ENCODE peak calls at places on chromosomes 4 and X, in four cellular contexts. F is heart left ventricle, W is Peyer's patch, X is thyroid gland. Q is an unnamed sample.

GRCh38 chr4:94605241-94605640 is 152.5 kb upstream of the BMPR1B start:
- DNase-seq in F (no peak), W (no peak), X (no peak), Q (no peak)

GRCh38 chr4:145347684-145348083 is 134.0 kb upstream of the SMAD1 start:
- DNase-seq in X (peak), W (no peak), F (no peak), Q (no peak)

GRCh38 chr4:28490669-28491068 is 1630.0 kb downstream of the STIM2 start:
- DNase-seq in F (no peak), W (no peak), X (no peak), Q (no peak)

GRCh38 chr4:182177166-182177565 is 66.0 kb upstream of the TENM3 start:
- DNase-seq in X (peak), F (no peak), W (no peak), Q (no peak)

GRCh38 chr4:52588771-52589591 is 70.1 kb downstream of the USP46 start:
- DNase-seq in X (no peak), F (no peak), W (no peak), Q (peak)

GRCh38 chr4:41896648-41897047 is 38.6 kb upstream of the TMEM33 start:
- DNase-seq in F (no peak), W (no peak), X (no peak), Q (no peak)

GRCh38 chr4:27366424-27366823 is 505.8 kb downstream of the STIM2 start:
- DNase-seq in W (no peak), F (no peak), X (no peak), Q (no peak)

GRCh38 chrX:65643786-65644111 is 23.7 kb upstream of the MSN start:
- DNase-seq in X (no peak), F (no peak), W (no peak), Q (no peak)

GRCh38 chr4:24574256-24574655 is 10.1 kb downstream of the DHX15 start:
- DNase-seq in W (no peak), F (no peak), X (no peak), Q (no peak)

GRCh38 chr4:3673716-3674478 is 92.3 kb upstream of the ADRA2C start:
- DNase-seq in F (no peak), W (no peak), X (no peak), Q (peak)

GRCh38 chr4:13783800-13784411 is 156.4 kb upstream of the BOD1L1 start:
- DNase-seq in W (no peak), F (no peak), X (no peak), Q (no peak)

GRCh38 chrX:66504481-66504880 is 134.4 kb downstream of the EDA2R start:
- DNase-seq in W (no peak), F (no peak), X (no peak), Q (no peak)

GRCh38 chrX:10932842-10933440 is 178.2 kb upstream of the HCCS start:
- DNase-seq in F (no peak), X (no peak), W (no peak), Q (no peak)

GRCh38 chr4:6157926-6158325 is 42.4 kb downstream of the JAKMIP1 start:
- DNase-seq in F (no peak), W (no peak), X (no peak), Q (no peak)

GRCh38 chrX:22247169-22247568 is 25.5 kb upstream of the CBLL2 start:
- DNase-seq in F (no peak), W (no peak), X (no peak), Q (no peak)

GRCh38 chrX:107676559-107677378 is 48.5 kb downstream of the PRPS1 start:
- DNase-seq in W (peak), X (peak), F (peak), Q (peak)
- TF ChIP-seq POLR2A in W (peak), X (peak), F (no peak), Q (peak)

GRCh38 chr4:156968479-156968984 is 3.1 kb downstream of the PDGFC start:
- DNase-seq in X (peak), F (peak), W (peak), Q (peak)
- H3K4me3 ChIP-seq in X (no peak), F (no peak), W (no peak), Q (peak)

GRCh38 chr4:86307432-86307831 is 52.4 kb downstream of the MAPK10 start:
- DNase-seq in F (no peak), X (no peak), W (no peak), Q (no peak)

GRCh38 chr4:86306816-86307215 is 53.0 kb downstream of the MAPK10 start:
- DNase-seq in X (no peak), F (no peak), W (no peak), Q (no peak)

GRCh38 chr4:86296865-86297264 is 63.0 kb downstream of the MAPK10 start:
- DNase-seq in W (no peak), F (no peak), X (no peak), Q (no peak)

GRCh38 chr4:86300516-86300915 is 59.3 kb downstream of the MAPK10 start:
- DNase-seq in F (no peak), W (no peak), X (no peak), Q (no peak)

DNA sequence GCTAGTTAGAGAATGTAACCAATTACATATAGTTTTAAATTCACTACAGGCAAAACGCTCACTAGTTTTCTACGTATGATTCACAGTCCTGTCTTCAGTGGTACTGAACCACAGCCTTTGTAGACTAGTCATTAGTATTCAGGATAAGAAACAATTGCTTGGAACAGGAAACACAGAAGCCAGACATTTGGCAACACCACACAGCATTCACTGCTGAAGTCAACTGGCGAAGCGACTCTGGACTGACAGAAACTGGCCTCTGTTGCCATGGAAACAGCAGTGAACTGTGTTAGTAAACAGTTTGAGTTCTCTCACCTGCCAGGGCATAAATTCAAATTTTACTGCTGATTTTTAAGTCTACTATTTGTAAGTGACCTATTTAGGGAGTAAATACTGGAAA is 57.6 kb downstream of the MAPK10 start:
- DNase-seq in W (peak), X (peak), F (peak), Q (peak)
- H3K27ac ChIP-seq in W (no peak), X (peak), F (no peak), Q (peak)

DNA sequence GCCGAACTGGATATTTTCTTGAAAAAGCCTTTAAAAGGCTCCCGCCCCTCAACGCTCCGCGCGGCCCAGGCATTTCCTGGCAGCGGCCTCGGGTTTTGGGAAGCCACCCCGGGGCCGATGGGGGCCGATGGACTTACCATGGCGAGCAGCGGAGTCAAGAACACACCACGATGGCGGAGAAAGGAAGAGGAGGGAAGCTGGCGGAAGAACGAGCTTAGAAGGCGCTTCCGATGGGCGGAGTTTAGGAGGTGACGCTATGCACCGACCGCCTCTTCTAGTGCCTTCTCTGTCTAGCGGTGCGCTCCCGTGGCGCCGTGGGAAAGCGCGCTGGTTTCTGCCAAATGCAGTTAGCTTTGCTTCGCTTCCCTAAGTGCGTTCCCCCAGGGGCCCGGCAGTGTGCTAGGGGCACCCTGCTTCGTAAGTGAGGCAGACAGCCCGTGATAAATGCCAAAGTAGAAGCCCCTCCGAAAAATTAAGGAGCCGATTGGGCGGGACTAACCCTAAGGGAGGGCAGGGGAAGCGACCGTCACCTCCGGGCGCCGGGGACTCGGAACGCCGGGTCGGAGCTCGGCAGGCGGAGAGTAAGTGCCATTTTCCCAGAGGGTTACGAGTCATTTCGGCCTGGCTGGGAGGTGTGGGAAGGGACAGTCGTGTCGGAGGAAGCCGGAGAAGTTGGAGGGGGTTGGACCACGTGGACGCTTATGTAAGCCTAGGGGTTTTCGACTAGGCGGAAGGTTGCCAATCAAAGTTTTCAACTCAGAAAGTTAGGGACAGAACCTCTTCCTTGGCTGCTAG is at the start of gene RPL39:
- DNase-seq in F (peak), X (peak), W (peak), Q (peak)
- TF ChIP-seq POLR2A in F (no peak), X (peak), W (peak), Q (peak)

DNA sequence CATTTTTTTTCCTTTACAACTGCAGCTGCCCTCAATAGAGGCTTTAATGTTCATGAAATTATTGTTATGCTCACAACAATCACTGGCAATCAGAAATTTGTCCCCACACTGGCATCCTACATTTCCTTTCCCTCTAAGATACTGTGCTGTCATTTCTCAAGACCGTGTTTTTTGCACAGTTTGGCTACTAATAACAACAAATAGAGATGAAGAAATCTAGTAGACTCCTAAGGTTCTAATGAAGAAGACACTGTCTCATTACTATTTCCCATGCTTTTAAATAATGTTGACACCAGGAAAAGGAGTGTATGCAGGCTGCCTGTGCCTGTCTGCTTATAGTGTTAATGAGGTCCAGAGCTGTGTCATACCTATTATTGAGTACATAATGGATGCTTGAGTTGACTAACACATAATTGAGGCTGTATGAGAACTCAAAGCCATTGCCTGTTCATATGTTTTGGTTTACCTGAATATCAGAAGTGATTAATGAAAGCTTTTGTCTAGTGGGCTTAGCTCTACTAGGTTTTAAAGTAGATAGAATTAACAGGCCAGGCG is 1.5 kb upstream of the EIF4E start:
- DNase-seq in X (no peak), W (no peak), F (no peak), Q (no peak)
- H3K4me3 ChIP-seq in X (no peak), W (no peak), F (peak), Q (peak)

GRCh38 chr4:134298313-134298712 is 96.7 kb upstream of the PABPC4L start:
- DNase-seq in W (no peak), F (no peak), X (no peak), Q (no peak)
- H3K27ac ChIP-seq in W (no peak), F (no peak), X (no peak), Q (no peak)

GRCh38 chrX:130268500-130269170 is at the start of gene ZNF280C:
- DNase-seq in X (peak), W (peak), F (peak), Q (peak)
- TF ChIP-seq POLR2A in X (peak), W (peak), F (no peak), Q (peak)

GRCh38 chr4:184282251-184282713 is 64.6 kb upstream of the ENPP6 start:
- DNase-seq in X (peak), F (no peak), W (peak), Q (no peak)
- H3K4me3 ChIP-seq in X (no peak), F (no peak), W (no peak), Q (no peak)

DNA sequence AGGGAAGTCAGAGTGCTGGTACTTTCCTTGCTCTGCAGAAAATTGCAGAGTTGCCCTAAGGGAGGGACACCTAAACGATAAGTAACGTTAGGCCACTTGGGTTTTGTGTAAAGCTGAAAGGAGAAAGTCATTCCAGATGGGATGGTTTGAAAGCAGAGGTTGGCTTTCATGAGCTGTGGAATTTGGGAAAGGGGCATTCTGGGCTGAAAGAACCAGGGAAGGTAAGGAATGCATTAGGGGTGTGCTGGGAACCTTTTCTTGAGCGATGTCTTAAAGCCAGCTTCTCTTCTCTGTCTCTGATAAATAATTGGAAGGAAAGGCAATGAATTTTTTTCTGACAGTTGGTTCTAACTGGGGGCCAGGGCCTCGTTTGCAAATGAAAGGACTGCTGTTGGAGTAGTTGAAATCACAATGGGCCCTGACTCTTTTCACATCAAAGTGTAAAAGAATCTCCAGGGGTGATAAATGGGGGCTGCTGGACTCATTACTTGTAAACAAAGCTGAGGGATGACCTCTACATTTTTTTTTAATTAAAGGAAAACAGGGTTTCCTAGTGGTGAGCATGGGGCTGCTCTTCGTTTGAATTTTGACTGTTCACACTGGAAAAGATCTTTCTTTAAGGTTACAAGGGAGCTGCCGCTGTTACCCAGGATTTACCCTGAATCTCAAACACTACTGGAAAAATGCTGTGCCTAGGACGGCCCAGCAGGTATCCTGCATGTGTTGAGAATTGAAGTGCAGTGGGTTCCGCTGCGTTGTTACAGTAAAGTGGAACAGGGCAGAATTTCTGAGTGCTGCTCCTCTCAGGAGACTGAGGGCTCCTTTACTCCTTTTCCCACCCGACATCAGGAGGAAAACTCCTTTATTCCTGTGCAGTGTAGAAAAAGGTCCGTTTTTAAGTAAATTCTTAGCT is 25.0 kb downstream of the AFF1 start:
- DNase-seq in W (no peak), X (peak), F (no peak), Q (no peak)
- H3K27ac ChIP-seq in W (no peak), X (no peak), F (peak), Q (peak)

DNA sequence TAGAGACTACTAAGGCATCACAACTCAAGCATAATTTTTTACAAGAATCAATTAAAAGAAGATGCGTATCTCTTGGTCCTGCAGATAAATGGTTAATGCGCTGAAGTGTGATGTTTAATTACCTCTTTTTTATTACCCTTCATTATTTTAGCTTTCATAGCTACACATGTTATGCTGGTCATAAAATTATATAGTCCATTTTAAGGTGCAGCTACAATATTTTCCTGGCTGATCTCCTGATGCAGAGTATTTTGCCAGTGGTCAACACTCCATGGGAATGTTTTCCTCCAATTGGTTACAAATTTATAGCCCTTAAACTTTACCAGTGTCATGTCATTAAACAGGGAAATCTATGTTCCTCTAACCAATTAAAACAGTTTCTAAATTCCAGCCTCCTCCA is 1617.2 kb downstream of the PCDH7 start:
- DNase-seq in F (no peak), W (no peak), X (no peak), Q (no peak)
- TF ChIP-seq POLR2A in F (no peak), W (no peak), X (no peak), Q (no peak)